ENCODE peak calls at places on chromosomes 1 and 21, in four cellular contexts. B is K562, R is HCT116, F is HepG2. J is an unnamed sample.

GRCh38 chr1:230085178-230085515 is 18.1 kb downstream of the GALNT2 start:
- DNase-seq in B (no peak), R (no peak), F (no peak), J (no peak)

GRCh38 chr1:199932462-199932861 is 95.0 kb upstream of the NR5A2 start:
- DNase-seq in B (no peak), R (no peak), F (no peak), J (no peak)

GRCh38 chr1:153929433-153929825 is 6.7 kb upstream of the GATAD2B start:
- DNase-seq in B (no peak), R (no peak), F (no peak), J (no peak)

GRCh38 chr1:163106364-163106987 is 37.3 kb downstream of the RGS4 start:
- DNase-seq in B (no peak), R (no peak), F (no peak), J (no peak)

GRCh38 chr1:62070384-62071011 is 124.2 kb upstream of the L1TD1 start:
- DNase-seq in B (peak; percentile 16), R (no peak), F (no peak), J (no peak)

GRCh38 chr1:161743231-161743630 is 6.4 kb upstream of the DUSP12 start:
- DNase-seq in B (no peak), R (no peak), F (no peak), J (no peak)

GRCh38 chr21:32412162-32412997 is at the start of gene EVA1C:
- DNase-seq in B (no peak), R (no peak), F (no peak), J (no peak)

GRCh38 chr1:246051909-246052518 is 455.1 kb downstream of the SMYD3 start:
- DNase-seq in B (no peak), R (no peak), F (no peak), J (no peak)

GRCh38 chr1:32963746-32964460 is 706 bp downstream of the RNF19B start:
- DNase-seq in B (peak; percentile 75), R (no peak), F (no peak), J (no peak)

GRCh38 chr1:208240698-208241355 is 3.4 kb downstream of the PLXNA2 start:
- DNase-seq in B (no peak), R (no peak), F (no peak), J (no peak)

GRCh38 chr1:147168626-147169058 is 3.6 kb downstream of the PRKAB2 start:
- DNase-seq in B (no peak), R (no peak), F (peak; percentile 87), J (no peak)

GRCh38 chr1:78038491-78038939 is 7.3 kb upstream of the GIPC2 start:
- DNase-seq in B (no peak), R (no peak), F (no peak), J (no peak)

DNA sequence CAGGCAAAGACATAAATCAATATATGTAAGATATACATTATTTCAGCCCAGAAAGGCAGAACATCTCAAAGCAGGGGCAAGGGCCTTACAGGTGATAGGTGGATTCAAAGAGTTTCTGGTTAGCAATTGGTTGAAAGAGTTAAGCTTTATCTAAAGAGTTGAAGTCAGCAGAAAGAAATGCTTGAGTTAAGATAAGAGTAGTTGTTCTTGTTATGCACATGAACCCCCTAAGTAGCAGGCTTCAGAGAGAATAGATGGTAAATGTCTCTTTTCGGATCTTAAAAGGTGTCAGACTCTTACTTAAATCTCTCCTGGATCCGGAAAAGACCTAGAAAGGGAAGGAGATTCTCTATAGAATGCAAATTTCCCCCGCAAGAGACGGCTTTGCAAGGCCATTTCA is 8.3 kb upstream of the ZBTB40 start:
- DNase-seq in B (no peak), R (no peak), F (no peak), J (no peak)
- TF ChIP-seq TCF7L2 in B (no peak), R (no peak), F (no peak), J (no peak)

GRCh38 chr21:42032968-42033367 is 22.8 kb upstream of the ZBTB21 start:
- DNase-seq in B (no peak), R (no peak), F (no peak), J (no peak)
- TF ChIP-seq TCF7L2 in B (no peak), R (no peak), F (no peak), J (no peak)

GRCh38 chr1:193229136-193229535 is 42.7 kb upstream of the B3GALT2 start:
- DNase-seq in B (no peak), R (no peak), F (no peak), J (no peak)
- TF ChIP-seq TCF7L2 in B (no peak), R (no peak), F (no peak), J (no peak)

GRCh38 chr1:60169206-60169605 is 95.6 kb upstream of the C1orf87 start:
- DNase-seq in B (no peak), R (no peak), F (no peak), J (no peak)
- TF ChIP-seq TCF7L2 in B (no peak), R (no peak), F (no peak), J (no peak)

DNA sequence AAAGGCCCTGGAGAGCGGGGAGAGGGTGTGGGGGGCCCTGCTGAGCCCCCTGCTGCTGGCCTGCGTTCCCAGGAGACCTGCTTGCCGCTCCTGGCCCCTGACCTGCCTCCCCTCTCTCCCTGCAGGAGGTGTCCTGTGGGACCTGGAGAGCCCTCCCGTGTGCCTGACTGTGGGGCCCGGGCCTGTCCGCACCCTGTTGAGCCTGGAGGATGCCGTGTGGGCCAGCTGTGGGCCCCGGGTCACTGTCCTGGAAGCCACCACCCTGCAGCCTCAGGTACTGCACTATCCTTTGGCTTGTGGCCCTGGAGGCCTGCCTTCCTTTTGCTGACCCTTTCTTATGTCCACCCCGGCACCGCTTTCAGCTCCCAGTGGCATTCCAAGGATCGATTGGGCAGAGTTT is 90.8 kb upstream of the ACTL8 start:
- DNase-seq in B (peak; percentile 32), R (no peak), F (no peak), J (no peak)
- TF ChIP-seq TCF7L2 in B (no peak), R (no peak), F (no peak), J (no peak)

DNA sequence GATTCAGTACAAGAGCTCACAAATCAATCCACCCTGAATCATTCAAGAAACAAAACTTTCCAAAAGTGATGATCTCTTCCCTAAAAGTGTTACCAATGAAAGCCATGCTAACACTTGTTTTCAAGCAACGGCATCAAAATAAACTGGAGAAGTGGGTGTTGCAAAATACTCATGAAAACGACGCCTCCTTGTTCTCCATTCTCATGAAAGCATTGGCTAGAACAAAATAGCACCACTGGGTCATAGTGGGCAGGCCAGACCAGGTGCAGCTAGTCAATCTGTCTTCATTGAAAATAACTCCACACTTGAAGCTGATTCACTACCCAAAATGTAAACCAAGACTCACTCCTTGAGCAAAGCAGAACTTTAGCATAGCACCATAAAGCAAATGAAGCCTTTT is 4.3 kb downstream of the TIAM1 start:
- DNase-seq in B (no peak), R (no peak), F (no peak), J (no peak)
- TF ChIP-seq TCF7L2 in B (no peak), R (no peak), F (no peak), J (no peak)

GRCh38 chr1:85342177-85342576 is 65.7 kb upstream of the BCL10 start:
- DNase-seq in B (no peak), R (no peak), F (no peak), J (no peak)

GRCh38 chr1:85343612-85344255 is 67.3 kb upstream of the BCL10 start:
- DNase-seq in B (no peak), R (no peak), F (peak; percentile 66), J (no peak)

GRCh38 chr1:85340427-85340826 is 64.0 kb upstream of the BCL10 start:
- DNase-seq in B (no peak), R (no peak), F (no peak), J (no peak)

GRCh38 chr1:85344256-85344694 is 67.8 kb upstream of the BCL10 start:
- DNase-seq in B (peak; percentile 57), R (no peak), F (peak; percentile 44), J (no peak)

GRCh38 chr1:85343213-85343611 is 66.8 kb upstream of the BCL10 start:
- DNase-seq in B (no peak), R (no peak), F (no peak), J (no peak)
- TF ChIP-seq TCF7L2 in B (no peak), R (no peak), F (no peak), J (no peak)

GRCh38 chr1:10901091-10901893 is 104.8 kb upstream of the CASZ1 start:
- DNase-seq in B (no peak), R (no peak), F (no peak), J (no peak)
- TF ChIP-seq TCF7L2 in B (no peak), R (no peak), F (no peak), J (no peak)

J was measured in Panc1.